ENCODE peak calls at places on chromosomes 1 and 21, in five cellular contexts. Q is mesenchymal stem cell, H is neuronal stem cell, S is H9, V is mesendoderm. D is an unnamed sample.

GRCh38 chr1:162916407-162916806 is 55.4 kb upstream of the CCDC190 start:
- DNase-seq in Q (peak), H (no peak), S (no peak), V (no peak), D (peak)

GRCh38 chr1:192418886-192419285 is 102.1 kb downstream of the RGS21 start:
- DNase-seq in Q (no peak), H (no peak), S (no peak), V (no peak), D (no peak)

GRCh38 chr1:39410915-39411436 is 80.5 kb upstream of the BMP8A start:
- DNase-seq in Q (peak), H (peak), S (peak), V (peak), D (peak)

GRCh38 chr1:182348916-182349747 is 42.5 kb downstream of the GLUL start:
- DNase-seq in Q (no peak), H (no peak), S (no peak), V (peak), D (no peak)

GRCh38 chr1:9630331-9631081 is 21.0 kb upstream of the PIK3CD start:
- DNase-seq in Q (no peak), H (no peak), S (no peak), V (no peak), D (no peak)

GRCh38 chr1:244165701-244166100 is 114.6 kb downstream of the ZBTB18 start:
- DNase-seq in Q (no peak), H (no peak), S (no peak), V (no peak), D (peak)

GRCh38 chr21:9839011-9839661 is 682.2 kb upstream of the TPTE start:
- DNase-seq in Q (no peak), H (no peak), S (peak), V (no peak), D (no peak)

GRCh38 chr1:33634806-33635205 is 162.4 kb downstream of the ZSCAN20 start:
- DNase-seq in Q (no peak), H (peak), S (peak), V (peak), D (peak)

DNA sequence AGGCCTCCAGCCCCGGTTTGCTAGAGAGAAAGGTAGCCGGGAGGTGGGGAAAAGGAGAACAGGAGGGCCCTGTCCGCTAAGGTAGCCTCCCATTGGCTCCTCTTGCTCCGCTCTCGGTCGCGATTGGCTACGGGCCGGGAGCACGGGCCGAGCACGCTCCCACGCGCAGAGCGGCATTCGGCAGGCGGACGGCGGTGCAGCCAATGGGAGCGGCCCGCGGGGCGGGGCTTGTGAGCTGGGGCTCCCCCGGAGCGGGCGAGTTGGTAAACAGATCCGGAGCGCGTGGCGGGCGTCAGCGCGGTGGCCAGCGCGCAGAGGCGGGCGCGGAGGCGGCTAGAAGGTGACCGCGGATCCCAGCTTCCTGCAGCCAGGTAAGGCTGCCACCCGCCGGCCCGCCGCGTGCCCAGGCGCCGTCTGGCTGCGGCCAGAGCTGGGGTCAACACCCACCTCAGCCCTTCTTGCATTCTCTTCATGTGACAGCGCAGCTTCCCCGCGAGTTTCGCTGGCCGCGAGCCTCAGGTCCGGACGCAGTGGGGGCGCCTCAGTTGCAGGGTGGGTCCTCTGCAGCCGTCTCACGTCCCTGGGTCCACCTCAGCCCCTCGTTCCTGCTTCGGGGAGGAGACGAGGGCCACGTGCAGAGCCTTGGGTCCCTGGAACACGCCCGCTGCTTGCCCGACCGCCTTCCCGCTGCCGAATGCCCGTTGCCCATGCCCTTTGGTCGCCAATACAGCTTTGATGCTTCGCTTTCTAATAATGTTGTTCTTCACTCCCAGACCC is at the start of gene COQ8A:
- DNase-seq in Q (peak), H (peak), S (peak), V (peak), D (peak)
- H3K4ac ChIP-seq in Q (peak), H (peak), S (no peak), V (peak), D (peak)

GRCh38 chr1:94440088-94440487 is 21.9 kb downstream of the ABCD3 start:
- DNase-seq in Q (no peak), H (no peak), S (no peak), V (no peak), D (no peak)
- H3K4ac ChIP-seq in Q (no peak), H (no peak), S (no peak), V (no peak), D (no peak)

GRCh38 chr1:28378906-28379305 is 9.4 kb downstream of the PHACTR4 start:
- DNase-seq in Q (no peak), H (no peak), S (no peak), V (no peak), D (no peak)
- H3K4ac ChIP-seq in Q (no peak), H (no peak), S (no peak), V (no peak), D (no peak)

DNA sequence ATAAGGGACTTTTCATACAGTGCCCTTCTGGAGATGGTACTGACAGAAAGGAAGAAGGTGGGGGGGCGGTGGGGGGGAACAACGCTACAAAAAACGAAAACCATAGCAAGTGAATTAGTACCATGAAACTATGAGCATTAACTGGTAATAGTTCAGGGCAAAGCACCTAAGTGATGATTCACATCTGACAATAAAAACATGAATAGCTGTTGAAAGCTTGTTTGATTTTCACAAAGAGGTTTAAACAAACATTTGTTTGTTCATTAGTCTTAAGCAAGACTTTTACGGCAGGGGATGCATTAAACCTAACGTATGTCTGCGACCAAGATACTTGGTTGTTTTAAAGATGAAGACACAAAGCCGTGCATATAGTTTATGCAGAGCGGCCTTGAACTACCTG is 177.5 kb downstream of the LMO4 start:
- DNase-seq in Q (no peak), H (no peak), S (no peak), V (no peak), D (no peak)
- H3K4ac ChIP-seq in Q (no peak), H (no peak), S (no peak), V (no peak), D (no peak)

GRCh38 chr1:156097499-156098178 is 15.4 kb upstream of the MEX3A start:
- DNase-seq in Q (no peak), H (no peak), S (no peak), V (no peak), D (no peak)
- H3K4ac ChIP-seq in Q (peak), H (no peak), S (no peak), V (no peak), D (peak)

GRCh38 chr1:21898326-21899155 is 38.6 kb downstream of the HSPG2 start:
- DNase-seq in Q (peak), H (no peak), S (no peak), V (no peak), D (peak)
- H3K4ac ChIP-seq in Q (no peak), H (no peak), S (no peak), V (no peak), D (no peak)

GRCh38 chr1:183472488-183473285 is at the start of gene SMG7:
- DNase-seq in Q (peak), H (no peak), S (peak), V (peak), D (peak)
- H3K4ac ChIP-seq in Q (peak), H (peak), S (no peak), V (peak), D (peak)

DNA sequence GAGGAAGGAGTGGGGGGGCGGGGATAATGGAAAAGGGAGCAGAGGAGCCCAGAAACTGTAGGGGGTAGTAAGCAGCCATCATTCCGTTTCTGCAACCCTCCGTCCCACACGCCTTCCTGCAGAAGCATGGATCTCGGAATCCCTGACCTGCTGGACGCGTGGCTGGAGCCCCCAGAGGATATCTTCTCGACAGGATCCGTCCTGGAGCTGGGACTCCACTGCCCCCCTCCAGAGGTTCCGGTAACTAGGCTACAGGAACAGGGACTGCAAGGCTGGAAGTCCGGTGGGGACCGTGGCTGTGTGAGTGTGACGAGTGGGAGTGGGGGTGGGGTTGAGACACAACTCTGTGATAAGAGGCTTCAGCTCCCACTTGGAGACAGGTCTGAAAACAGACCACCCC is 698 bp downstream of the CREB3L4 start:
- DNase-seq in Q (no peak), H (no peak), S (no peak), V (no peak), D (no peak)
- H3K4ac ChIP-seq in Q (peak), H (no peak), S (no peak), V (peak), D (peak)

GRCh38 chr1:108962681-108963051 is 618 bp downstream of the CLCC1 start:
- DNase-seq in Q (no peak), H (no peak), S (peak), V (no peak), D (peak)
- H3K4ac ChIP-seq in Q (no peak), H (no peak), S (no peak), V (peak), D (peak)

GRCh38 chr1:114746450-114747121 is 11.2 kb downstream of the CSDE1 start:
- DNase-seq in Q (no peak), H (no peak), S (no peak), V (no peak), D (no peak)

GRCh38 chr1:114753143-114753542 is 4.6 kb downstream of the CSDE1 start:
- DNase-seq in Q (no peak), H (no peak), S (no peak), V (no peak), D (no peak)

GRCh38 chr1:114745351-114745750 is 12.4 kb downstream of the CSDE1 start:
- DNase-seq in Q (no peak), H (no peak), S (no peak), V (no peak), D (peak)

GRCh38 chr1:114750780-114751179 is 7.0 kb downstream of the CSDE1 start:
- DNase-seq in Q (no peak), H (no peak), S (no peak), V (no peak), D (no peak)

DNA sequence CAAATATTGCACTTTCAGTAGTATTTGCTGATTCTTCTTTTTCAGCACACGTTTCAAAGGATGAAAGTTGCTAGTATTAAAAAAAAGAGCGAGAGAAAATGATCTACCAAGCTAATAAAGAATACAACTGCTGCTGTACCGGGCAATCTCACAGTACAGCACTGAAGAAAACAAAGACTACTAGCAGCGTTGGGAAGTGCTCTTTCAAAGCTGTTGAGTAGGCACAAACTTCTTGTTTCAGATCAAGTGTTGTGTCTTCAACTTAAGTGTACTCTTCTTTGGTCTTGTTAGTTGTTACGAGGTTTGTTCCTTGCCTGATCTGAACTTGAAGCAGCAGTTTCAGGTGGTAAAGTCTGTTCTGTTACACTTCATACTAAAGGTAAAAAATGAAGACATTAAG is 7.9 kb downstream of the CSDE1 start:
- DNase-seq in Q (no peak), H (no peak), S (no peak), V (no peak), D (no peak)
- H3K4ac ChIP-seq in Q (no peak), H (no peak), S (no peak), V (no peak), D (no peak)